ENCODE peak calls at places on chromosome 20, in ten cellular contexts. D is body of pancreas, V is tibial nerve, Y is colonic mucosa, N is pancreas, W is HL-60, T is H1, Z is PC-9, X is AG04450, L is left lung. J is an unnamed sample.

GRCh38 chr20:57040924-57041323 is 225.5 kb downstream of the BMP7 start:
- DNase-seq in D (peak; percentile 9), V (no peak), Y (peak; percentile 23), N (no peak), W (no peak), T (no peak), Z (no peak), X (no peak), L (no peak), J (no peak)

GRCh38 chr20:5001174-5002076 is at the start of gene SLC23A2:
- DNase-seq in D (peak; percentile 59), V (no peak), Y (peak; percentile 34), N (peak; percentile 42), W (peak; percentile 15), T (peak; percentile 75), Z (peak; percentile 60), X (no peak), L (peak; percentile 42), J (no peak)

GRCh38 chr20:25399038-25399430 is 8.4 kb upstream of the ABHD12 start:
- DNase-seq in D (peak; percentile 67), V (no peak), Y (peak; percentile 56), N (peak; percentile 63), W (peak; percentile 40), T (no peak), Z (peak; percentile 52), X (peak; percentile 59), L (no peak), J (no peak)

GRCh38 chr20:22341508-22341907 is 242.9 kb downstream of the FOXA2 start:
- DNase-seq in D (no peak), V (no peak), Y (no peak), N (no peak), W (no peak), T (no peak), Z (peak; percentile 35), X (no peak), L (no peak), J (no peak)

GRCh38 chr20:49768204-49769124 is 44.2 kb upstream of the SLC9A8 start:
- DNase-seq in D (peak; percentile 63), V (peak; percentile 41), Y (peak; percentile 63), N (peak; percentile 61), W (peak; percentile 97), T (peak; percentile 57), Z (peak; percentile 91), X (peak; percentile 38), L (peak; percentile 72), J (no peak)

GRCh38 chr20:57707320-57707719 is 2.5 kb downstream of the PMEPA1 start:
- DNase-seq in D (no peak), V (no peak), Y (no peak), N (no peak), W (no peak), T (no peak), Z (no peak), X (no peak), L (no peak), J (no peak)

GRCh38 chr20:58042626-58043025 is 185.8 kb downstream of the ANKRD60 start:
- DNase-seq in D (no peak), V (no peak), Y (no peak), N (no peak), W (no peak), T (peak; percentile 14), Z (no peak), X (no peak), L (no peak), J (no peak)

GRCh38 chr20:61387961-61388360 is 135.9 kb downstream of the CDH4 start:
- DNase-seq in D (no peak), V (no peak), Y (no peak), N (no peak), W (no peak), T (no peak), Z (no peak), X (no peak), L (no peak), J (no peak)

GRCh38 chr20:60063739-60064138 is 105.5 kb downstream of the CDH26 start:
- DNase-seq in D (no peak), V (no peak), Y (no peak), N (no peak), W (no peak), T (no peak), Z (no peak), X (no peak), L (no peak), J (no peak)
- H3K27ac ChIP-seq in D (no peak overlapping the region), V (peak overlapping the region; percentile 61), Y (no peak overlapping the region), N (no peak overlapping the region), W (no peak overlapping the region), T (no peak overlapping the region), Z (no peak overlapping the region), X (no peak overlapping the region), L (no peak overlapping the region), J (peak overlapping the region; percentile 46)

DNA sequence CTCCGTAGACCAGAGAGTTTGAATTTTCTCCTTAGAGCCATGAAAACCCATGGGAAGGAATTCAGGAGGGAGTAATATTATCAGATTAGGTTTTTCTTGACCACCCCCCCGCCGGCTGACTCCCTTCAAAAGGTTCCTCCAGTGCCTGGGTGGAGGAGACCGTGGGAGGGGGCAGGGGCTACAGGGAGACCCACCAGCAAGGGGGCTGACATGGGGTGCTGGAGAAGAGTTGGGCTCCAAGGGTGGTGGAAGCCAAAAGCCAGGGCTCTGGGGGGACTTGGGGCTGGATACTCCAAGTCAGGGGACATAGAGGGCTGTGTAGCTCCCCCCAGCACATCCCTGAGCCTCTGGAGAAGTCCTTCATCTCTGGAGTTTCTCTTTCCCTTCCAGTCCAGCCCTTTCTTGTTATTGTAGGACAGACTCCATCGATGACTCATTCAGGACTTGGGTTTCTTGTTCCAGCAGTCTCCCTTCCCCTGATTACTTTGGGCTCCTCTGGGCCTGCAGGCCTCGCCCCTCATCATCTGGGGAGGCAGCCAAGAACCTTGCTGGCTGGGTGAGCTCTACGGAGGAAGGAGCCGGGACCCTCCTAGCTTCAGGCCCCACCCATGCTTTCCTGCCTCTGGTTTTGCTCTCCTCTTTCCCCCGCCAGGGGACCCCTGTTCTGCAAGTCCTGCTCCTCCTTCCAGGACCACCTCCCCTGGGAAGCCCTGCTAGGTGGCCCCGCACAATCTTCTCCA is 10.5 kb upstream of the KIAA1755 start:
- DNase-seq in D (no peak), V (no peak), Y (no peak), N (no peak), W (no peak), T (no peak), Z (peak; percentile 67), X (peak; percentile 92), L (no peak), J (peak; percentile 83)
- TF ChIP-seq CTCF in D (no peak), V (no peak), Y (no peak), N (no peak), W (no peak), T (no peak), Z (no peak), X (no peak), L (no peak), J (no peak)

GRCh38 chr20:33863440-33864323 is 52.5 kb downstream of the CHMP4B start:
- DNase-seq in D (peak; percentile 13), V (no peak), Y (no peak), N (no peak), W (no peak), T (no peak), Z (no peak), X (no peak), L (no peak), J (no peak)

GRCh38 chr20:33864324-33864963 is 53.3 kb downstream of the CHMP4B start:
- DNase-seq in D (no peak), V (no peak), Y (no peak), N (no peak), W (no peak), T (no peak), Z (no peak), X (no peak), L (no peak), J (no peak)

GRCh38 chr20:33861458-33861857 is 50.3 kb downstream of the CHMP4B start:
- DNase-seq in D (no peak), V (no peak), Y (no peak), N (no peak), W (no peak), T (no peak), Z (no peak), X (no peak), L (no peak), J (no peak)

GRCh38 chr20:33865761-33866160 is 54.6 kb downstream of the CHMP4B start:
- DNase-seq in D (no peak), V (no peak), Y (no peak), N (no peak), W (no peak), T (no peak), Z (no peak), X (no peak), L (no peak), J (no peak)

GRCh38 chr20:33862709-33863403 is 51.7 kb downstream of the CHMP4B start:
- DNase-seq in D (peak; percentile 52), V (no peak), Y (peak; percentile 40), N (peak; percentile 30), W (peak; percentile 25), T (peak; percentile 93), Z (peak; percentile 21), X (peak; percentile 41), L (peak; percentile 54), J (no peak)
- H3K27ac ChIP-seq in D (no peak overlapping the region), V (no peak overlapping the region), Y (no peak overlapping the region), N (no peak overlapping the region), W (no peak overlapping the region), T (no peak overlapping the region), Z (no peak overlapping the region), X (no peak overlapping the region), L (no peak overlapping the region), J (no peak overlapping the region)

GRCh38 chr20:53212018-53212417 is 239.9 kb downstream of the TSHZ2 start:
- DNase-seq in D (no peak), V (no peak), Y (no peak), N (no peak), W (no peak), T (no peak), Z (no peak), X (no peak), L (no peak), J (no peak)

GRCh38 chr20:53210931-53211330 is 238.8 kb downstream of the TSHZ2 start:
- DNase-seq in D (no peak), V (no peak), Y (no peak), N (no peak), W (no peak), T (no peak), Z (no peak), X (no peak), L (no peak), J (no peak)

GRCh38 chr20:53205046-53205445 is 232.9 kb downstream of the TSHZ2 start:
- DNase-seq in D (no peak), V (no peak), Y (no peak), N (no peak), W (no peak), T (no peak), Z (no peak), X (no peak), L (no peak), J (no peak)

GRCh38 chr20:53210041-53210440 is 237.9 kb downstream of the TSHZ2 start:
- DNase-seq in D (no peak), V (no peak), Y (no peak), N (no peak), W (no peak), T (no peak), Z (no peak), X (no peak), L (no peak), J (no peak)

DNA sequence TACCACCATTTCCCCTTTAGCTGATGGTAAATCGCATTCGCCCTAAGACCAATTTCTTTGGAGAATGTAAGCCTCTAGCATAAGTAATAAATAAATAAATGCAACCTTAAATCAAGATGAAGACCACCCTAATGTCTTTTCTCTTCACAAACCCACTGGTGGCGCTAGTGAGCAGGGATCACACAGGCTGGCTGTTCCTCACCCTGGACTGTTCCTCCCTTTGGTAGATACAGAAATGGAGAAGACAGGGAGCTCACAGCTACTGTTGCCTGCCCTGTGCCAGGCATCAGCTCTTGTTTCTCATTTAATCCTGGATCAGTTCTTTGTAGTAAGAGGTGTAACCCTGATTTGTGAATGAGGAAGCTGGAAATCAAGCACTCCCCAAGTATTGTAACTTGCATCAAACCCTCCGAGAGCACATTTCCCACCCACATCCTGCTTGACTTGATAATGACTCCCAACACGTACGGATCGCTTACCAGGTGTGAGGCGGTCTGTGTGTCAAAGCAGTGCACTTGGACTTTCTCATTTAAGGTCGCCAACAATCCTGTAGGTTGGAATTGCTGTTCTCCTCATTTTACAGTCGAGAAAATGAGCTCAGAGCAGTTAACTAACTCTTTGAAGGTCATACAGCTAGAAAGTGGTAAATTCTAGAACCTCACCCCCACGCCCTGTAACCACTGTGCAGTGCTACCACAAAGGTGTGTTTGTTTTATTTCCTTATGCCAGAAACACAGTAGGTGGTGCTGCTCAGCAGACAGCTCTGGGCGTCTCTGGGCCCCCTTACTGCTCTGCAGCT is 236.2 kb downstream of the TSHZ2 start:
- DNase-seq in D (no peak), V (no peak), Y (no peak), N (no peak), W (no peak), T (peak; percentile 84), Z (no peak), X (no peak), L (no peak), J (no peak)
- TF ChIP-seq CTCF in D (no peak), V (no peak), Y (no peak), N (no peak), W (no peak), T (peak; percentile 64), Z (peak; percentile 27), X (no peak), L (no peak), J (no peak)